ENCODE peak calls at places on chromosomes 11 and 22, in nine cellular contexts. Y is adrenal gland, X is neural progenitor cell, K is tibial artery, H is heart right ventricle, N is upper lobe of right lung, C is astrocyte of the spinal cord, W is pancreas, V is PC-3. P is an unnamed sample.

GRCh38 chr22:46370584-46371373 is 35.3 kb downstream of the TRMU start:
- DNase-seq in Y (no peak), X (no peak), K (no peak), H (no peak), N (no peak), C (no peak), W (peak; percentile 54), V (no peak), P (peak; percentile 48)

GRCh38 chr11:14519692-14520085 is 497 bp downstream of the PSMA1 start:
- DNase-seq in Y (no peak), X (no peak), K (no peak), H (no peak), N (no peak), C (no peak), W (no peak), V (peak; percentile 26), P (no peak)

GRCh38 chr22:38069372-38070249 is 12.4 kb downstream of the PICK1 start:
- DNase-seq in Y (no peak), X (peak; percentile 73), K (peak; percentile 87), H (peak; percentile 85), N (no peak), C (peak; percentile 49), W (peak; percentile 36), V (no peak), P (no peak)

GRCh38 chr22:41668971-41669911 is 19.4 kb downstream of the SNU13 start:
- DNase-seq in Y (no peak), X (no peak), K (no peak), H (no peak), N (no peak), C (peak; percentile 46), W (no peak), V (peak; percentile 59), P (no peak)

GRCh38 chr11:76642341-76642740 is 28.2 kb downstream of the LRRC32 start:
- DNase-seq in Y (no peak), X (no peak), K (no peak), H (no peak), N (no peak), C (no peak), W (no peak), V (no peak), P (no peak)

GRCh38 chr11:10483584-10483983 is 28.5 kb downstream of the AMPD3 start:
- DNase-seq in Y (no peak), X (no peak), K (no peak), H (no peak), N (no peak), C (no peak), W (no peak), V (no peak), P (no peak)

GRCh38 chr11:129458756-129459535 is 83.3 kb downstream of the BARX2 start:
- DNase-seq in Y (no peak), X (no peak), K (no peak), H (no peak), N (no peak), C (no peak), W (peak; percentile 75), V (peak; percentile 21), P (no peak)

GRCh38 chr11:69360606-69361005 is 66.7 kb downstream of the MYEOV start:
- DNase-seq in Y (peak; percentile 5), X (no peak), K (no peak), H (no peak), N (no peak), C (no peak), W (no peak), V (no peak), P (no peak)

GRCh38 chr11:65432686-65433582 is 10.3 kb downstream of the NEAT1 start:
- DNase-seq in Y (no peak), X (no peak), K (no peak), H (no peak), N (no peak), C (peak; percentile 54), W (no peak), V (peak; percentile 62), P (no peak)

GRCh38 chr11:108916290-108916689 is 251.4 kb downstream of the DDX10 start:
- DNase-seq in Y (no peak), X (no peak), K (no peak), H (no peak), N (no peak), C (peak; percentile 30), W (no peak), V (peak; percentile 28), P (no peak)

GRCh38 chr11:95296621-95297025 is 65.6 kb upstream of the SESN3 start:
- DNase-seq in Y (no peak), X (no peak), K (no peak), H (no peak), N (no peak), C (no peak), W (no peak), V (no peak), P (no peak)

GRCh38 chr11:35047179-35047578 is 91.8 kb upstream of the CD44 start:
- DNase-seq in Y (no peak), X (no peak), K (no peak), H (no peak), N (no peak), C (no peak), W (no peak), V (no peak), P (no peak)

GRCh38 chr11:120828847-120829246 is 195.1 kb upstream of the TBCEL start:
- DNase-seq in Y (no peak), X (no peak), K (no peak), H (no peak), N (no peak), C (no peak), W (no peak), V (no peak), P (no peak)

GRCh38 chr22:19891350-19892248 is 36.9 kb upstream of the GNB1L start:
- DNase-seq in Y (no peak), X (peak; percentile 95), K (no peak), H (no peak), N (no peak), C (peak; percentile 84), W (peak; percentile 48), V (peak; percentile 79), P (peak; percentile 16)

DNA sequence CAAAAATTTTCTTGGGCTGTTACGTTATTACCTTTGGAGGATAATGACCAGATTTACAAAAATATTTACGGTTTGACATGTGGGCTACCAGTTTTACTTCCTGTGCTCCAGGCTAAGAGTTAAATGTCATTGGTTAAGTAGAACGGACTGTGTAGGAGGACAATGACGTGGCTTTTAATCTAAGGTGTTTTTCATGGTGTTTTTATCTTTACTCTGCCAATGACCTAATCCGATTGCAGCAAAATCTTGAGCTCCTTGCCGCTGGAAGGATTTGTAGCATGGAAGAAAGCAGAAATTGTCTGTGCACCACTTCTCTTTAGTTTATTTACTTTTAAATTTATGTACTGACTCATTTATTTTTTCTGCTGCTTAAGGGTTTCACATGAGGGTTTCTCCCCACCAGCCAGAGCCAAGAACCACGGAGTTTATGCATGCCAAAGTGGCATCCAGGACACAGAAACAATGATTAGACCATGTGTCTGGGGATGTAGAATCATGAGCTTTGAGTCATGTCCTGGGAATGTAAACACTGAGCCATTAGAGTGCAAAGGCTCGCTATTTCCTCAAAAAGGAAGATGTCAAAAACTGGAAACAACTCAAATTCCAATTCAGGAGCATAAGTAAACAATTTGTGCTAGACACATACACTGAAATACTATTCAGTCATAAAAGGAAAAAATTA is 1.9 kb upstream of the CARD16 start:
- DNase-seq in Y (no peak), X (no peak), K (no peak), H (no peak), N (no peak), C (peak; percentile 98), W (no peak), V (peak; percentile 96), P (no peak)
- H3K4me3 ChIP-seq in Y (no peak overlapping the region), X (no peak overlapping the region), K (no peak overlapping the region), H (no peak overlapping the region), N (no peak overlapping the region), C (no peak overlapping the region), W (no peak overlapping the region), V (no peak overlapping the region), P (no peak overlapping the region)

DNA sequence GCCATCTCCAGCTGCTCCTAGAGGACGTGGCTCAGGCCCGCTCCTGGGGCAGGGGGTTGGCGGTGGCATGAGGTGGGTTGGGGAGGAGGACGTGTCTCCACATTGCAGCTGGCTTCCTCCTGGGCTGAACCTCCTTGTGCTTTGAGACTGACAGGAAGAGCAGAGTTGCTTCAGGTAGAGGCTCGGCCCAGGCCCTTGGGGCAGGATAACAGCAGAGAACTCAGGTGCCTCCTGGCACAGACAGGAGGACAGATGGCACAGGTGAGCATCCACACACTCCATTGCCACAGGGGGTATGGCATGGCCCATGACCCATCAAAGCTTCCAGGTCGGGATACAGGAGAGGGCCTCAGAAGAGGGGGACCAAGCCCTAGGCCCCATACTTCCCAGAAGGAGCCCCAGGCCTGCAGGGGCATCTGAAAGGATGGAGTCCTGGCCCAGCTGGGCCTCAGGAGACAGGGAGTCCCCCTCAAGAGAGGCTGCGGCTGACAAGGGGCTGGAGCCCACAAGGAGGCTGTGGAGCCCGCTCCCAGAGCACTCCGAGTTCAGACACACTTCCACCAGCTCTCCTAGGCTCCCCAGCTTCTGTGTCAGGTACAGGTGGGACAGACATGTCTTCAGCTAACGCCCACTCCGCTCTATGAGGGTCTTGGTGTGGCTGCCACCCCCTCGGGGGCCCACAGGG is 2.0 kb upstream of the KLHL35 start:
- DNase-seq in Y (no peak), X (no peak), K (no peak), H (no peak), N (no peak), C (no peak), W (peak; percentile 62), V (no peak), P (no peak)
- H3K4me3 ChIP-seq in Y (no peak overlapping the region), X (no peak overlapping the region), K (no peak overlapping the region), H (no peak overlapping the region), N (no peak overlapping the region), C (no peak overlapping the region), W (no peak overlapping the region), V (no peak overlapping the region), P (no peak overlapping the region)

GRCh38 chr22:24695958-24696511 is 78.5 kb downstream of the PIWIL3 start:
- DNase-seq in Y (no peak), X (peak; percentile 47), K (no peak), H (peak; percentile 43), N (peak; percentile 88), C (no peak), W (no peak), V (no peak), P (peak; percentile 62)

GRCh38 chr22:24696551-24697001 is 77.9 kb downstream of the PIWIL3 start:
- DNase-seq in Y (no peak), X (no peak), K (no peak), H (no peak), N (no peak), C (no peak), W (no peak), V (no peak), P (no peak)

GRCh38 chr22:24697671-24698082 is 76.8 kb downstream of the PIWIL3 start:
- DNase-seq in Y (no peak), X (no peak), K (peak; percentile 69), H (peak; percentile 41), N (peak; percentile 87), C (no peak), W (no peak), V (no peak), P (peak; percentile 71)

GRCh38 chr22:24698266-24698926 is 76.1 kb downstream of the PIWIL3 start:
- DNase-seq in Y (no peak), X (no peak), K (no peak), H (no peak), N (no peak), C (no peak), W (no peak), V (no peak), P (no peak)

GRCh38 chr22:24697141-24697540 is 77.4 kb downstream of the PIWIL3 start:
- DNase-seq in Y (no peak), X (no peak), K (no peak), H (no peak), N (peak; percentile 66), C (no peak), W (no peak), V (no peak), P (no peak)
- H3K4me3 ChIP-seq in Y (no peak overlapping the region), X (no peak overlapping the region), K (no peak overlapping the region), H (no peak overlapping the region), N (no peak overlapping the region), C (no peak overlapping the region), W (no peak overlapping the region), V (no peak overlapping the region), P (no peak overlapping the region)

GRCh38 chr11:131370901-131371790 is 731 bp downstream of the NTM start:
- DNase-seq in Y (no peak), X (no peak), K (no peak), H (no peak), N (no peak), C (no peak), W (no peak), V (no peak), P (no peak)
- H3K4me3 ChIP-seq in Y (peak overlapping the region; percentile 16), X (no peak overlapping the region), K (no peak overlapping the region), H (no peak overlapping the region), N (no peak overlapping the region), C (no peak overlapping the region), W (peak overlapping the region; percentile 13), V (no peak overlapping the region), P (no peak overlapping the region)

P was measured in thyroid gland.